ENCODE peak calls at places on chromosome 1, in five cellular contexts. One of them, this sample, is unnamed.

GRCh38 chr1:40985875-40986274 is 6.4 kb downstream of the CTPS1 start:
- DNase-seq in neural progenitor cell: no peak
- DNase-seq in dorsolateral prefrontal cortex: no peak
- DNase-seq in psoas muscle: no peak
- DNase-seq in fibroblast of pulmonary artery: no peak
- DNase-seq in this sample: no peak

GRCh38 chr1:90710579-90711536 is 6.2 kb downstream of the BARHL2 start:
- DNase-seq in neural progenitor cell: peak
- DNase-seq in dorsolateral prefrontal cortex: no peak
- DNase-seq in psoas muscle: no peak
- DNase-seq in fibroblast of pulmonary artery: no peak
- DNase-seq in this sample: no peak

GRCh38 chr1:15703562-15703961 is 19.4 kb downstream of the PLEKHM2 start:
- DNase-seq in neural progenitor cell: no peak
- DNase-seq in dorsolateral prefrontal cortex: peak
- DNase-seq in psoas muscle: peak
- DNase-seq in fibroblast of pulmonary artery: peak
- DNase-seq in this sample: peak

GRCh38 chr1:7220712-7221252 is 435.5 kb downstream of the CAMTA1 start:
- DNase-seq in neural progenitor cell: no peak
- DNase-seq in dorsolateral prefrontal cortex: no peak
- DNase-seq in psoas muscle: no peak
- DNase-seq in fibroblast of pulmonary artery: no peak
- DNase-seq in this sample: no peak

GRCh38 chr1:198373376-198373775 is 167.1 kb downstream of the ATP6V1G3 start:
- DNase-seq in neural progenitor cell: no peak
- DNase-seq in dorsolateral prefrontal cortex: no peak
- DNase-seq in psoas muscle: no peak
- DNase-seq in fibroblast of pulmonary artery: peak
- DNase-seq in this sample: peak

GRCh38 chr1:94729287-94729686 is 90.9 kb upstream of the SLC44A3 start:
- DNase-seq in neural progenitor cell: no peak
- DNase-seq in dorsolateral prefrontal cortex: no peak
- DNase-seq in psoas muscle: no peak
- DNase-seq in fibroblast of pulmonary artery: peak
- DNase-seq in this sample: peak

GRCh38 chr1:77399250-77400086 is 117.6 kb downstream of the AK5 start:
- DNase-seq in neural progenitor cell: peak
- DNase-seq in dorsolateral prefrontal cortex: peak
- DNase-seq in psoas muscle: no peak
- DNase-seq in fibroblast of pulmonary artery: peak
- DNase-seq in this sample: no peak

GRCh38 chr1:1669468-1670440 is 10.9 kb upstream of the CDK11B start:
- DNase-seq in neural progenitor cell: no peak
- DNase-seq in dorsolateral prefrontal cortex: no peak
- DNase-seq in psoas muscle: peak
- DNase-seq in fibroblast of pulmonary artery: no peak
- DNase-seq in this sample: no peak

GRCh38 chr1:118271883-118272282 is 86.9 kb upstream of the SPAG17 start:
- DNase-seq in neural progenitor cell: no peak
- DNase-seq in dorsolateral prefrontal cortex: no peak
- DNase-seq in psoas muscle: no peak
- DNase-seq in fibroblast of pulmonary artery: no peak
- DNase-seq in this sample: no peak

GRCh38 chr1:69263982-69264381 is 303.7 kb upstream of the LRRC7 start:
- DNase-seq in neural progenitor cell: no peak
- DNase-seq in dorsolateral prefrontal cortex: no peak
- DNase-seq in psoas muscle: no peak
- DNase-seq in fibroblast of pulmonary artery: peak
- DNase-seq in this sample: no peak

GRCh38 chr1:3030663-3031381 is 9.6 kb downstream of the ACTRT2 start:
- DNase-seq in neural progenitor cell: no peak
- DNase-seq in dorsolateral prefrontal cortex: peak
- DNase-seq in psoas muscle: peak
- DNase-seq in fibroblast of pulmonary artery: no peak
- DNase-seq in this sample: no peak

DNA sequence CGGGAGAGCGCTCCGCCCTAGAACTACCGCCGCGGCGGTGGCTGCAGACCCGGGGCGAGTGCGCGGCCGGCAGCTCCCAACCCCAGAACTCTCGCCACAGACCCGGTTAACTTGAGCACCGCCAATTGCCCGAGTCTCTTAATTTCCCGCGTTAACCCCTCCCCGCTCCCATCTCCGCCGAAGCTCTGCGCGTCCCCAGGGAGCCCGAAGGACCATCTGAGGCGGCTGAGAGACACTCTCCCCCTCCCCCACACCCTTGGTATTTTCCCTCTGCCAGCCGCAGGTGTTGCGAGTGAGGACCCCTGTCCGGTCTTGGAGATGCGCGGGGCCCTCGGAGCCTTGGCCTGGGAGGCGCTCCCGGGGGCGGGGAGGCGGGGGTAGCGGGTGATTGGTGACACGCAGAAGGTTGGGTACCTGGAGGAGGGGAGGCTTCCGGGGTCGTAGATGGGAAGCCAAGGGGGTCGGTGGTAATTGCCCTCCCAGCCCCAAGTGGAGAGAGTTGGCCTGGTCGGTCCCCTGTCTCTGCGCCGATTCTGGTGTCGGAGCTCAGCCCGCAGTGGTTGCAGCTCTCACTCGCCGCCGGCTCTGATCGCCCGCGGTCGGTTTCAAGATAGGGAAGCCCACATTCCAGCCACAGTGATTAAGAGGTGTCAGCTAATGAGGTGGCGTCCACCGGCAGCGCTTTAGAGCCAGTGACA is 858 bp upstream of the SUSD4 start:
- DNase-seq in neural progenitor cell: peak
- DNase-seq in dorsolateral prefrontal cortex: no peak
- DNase-seq in psoas muscle: no peak
- DNase-seq in fibroblast of pulmonary artery: no peak
- DNase-seq in this sample: no peak
- TF ChIP-seq CTCF in neural progenitor cell: no peak
- TF ChIP-seq CTCF in dorsolateral prefrontal cortex: no peak
- TF ChIP-seq CTCF in psoas muscle: no peak
- TF ChIP-seq CTCF in fibroblast of pulmonary artery: no peak
- TF ChIP-seq CTCF in this sample: no peak

GRCh38 chr1:203325418-203326091 is 20.2 kb downstream of the BTG2 start:
- DNase-seq in neural progenitor cell: peak
- DNase-seq in dorsolateral prefrontal cortex: peak
- DNase-seq in psoas muscle: peak
- DNase-seq in fibroblast of pulmonary artery: no peak
- DNase-seq in this sample: no peak
- H3K4me3 ChIP-seq in neural progenitor cell: peak
- H3K4me3 ChIP-seq in dorsolateral prefrontal cortex: no peak
- H3K4me3 ChIP-seq in psoas muscle: no peak
- H3K4me3 ChIP-seq in fibroblast of pulmonary artery: no peak
- H3K4me3 ChIP-seq in this sample: no peak

DNA sequence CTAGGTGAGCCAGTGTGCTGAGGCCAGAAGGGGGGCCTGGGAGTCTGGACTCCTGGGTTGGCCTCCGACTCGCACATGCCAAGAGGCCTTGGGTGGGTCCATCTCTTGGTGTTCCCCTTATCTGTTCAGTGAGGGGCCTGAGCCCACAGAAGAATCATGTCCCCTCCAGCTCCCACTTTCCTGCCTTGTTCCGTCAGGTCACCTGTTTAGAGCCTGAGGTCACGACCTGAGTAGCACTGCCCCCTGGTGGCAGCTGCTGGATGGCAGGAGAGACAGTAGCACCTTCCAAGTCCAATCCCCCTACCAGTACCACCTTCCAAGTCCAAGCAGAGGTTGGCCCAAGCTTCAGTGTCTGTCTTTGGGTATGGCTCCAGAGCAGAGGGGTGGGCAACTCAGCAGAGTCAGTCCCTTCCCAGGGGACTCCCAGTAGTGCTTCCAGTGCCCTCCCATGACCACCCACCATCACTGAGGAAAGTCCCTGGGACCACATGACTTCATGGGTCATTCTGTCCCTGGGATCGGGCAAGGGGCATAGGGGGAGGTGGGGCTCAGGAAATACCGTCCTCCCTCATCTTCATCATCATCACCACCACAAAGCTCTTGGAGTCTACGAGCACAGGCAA is 241.7 kb downstream of the TRABD2B start:
- DNase-seq in neural progenitor cell: peak
- DNase-seq in dorsolateral prefrontal cortex: no peak
- DNase-seq in psoas muscle: no peak
- DNase-seq in fibroblast of pulmonary artery: no peak
- DNase-seq in this sample: no peak
- TF ChIP-seq CTCF in neural progenitor cell: peak
- TF ChIP-seq CTCF in dorsolateral prefrontal cortex: peak
- TF ChIP-seq CTCF in psoas muscle: peak
- TF ChIP-seq CTCF in fibroblast of pulmonary artery: peak
- TF ChIP-seq CTCF in this sample: peak

GRCh38 chr1:201941420-201942128 is 4.8 kb downstream of the LMOD1 start:
- DNase-seq in neural progenitor cell: peak
- DNase-seq in dorsolateral prefrontal cortex: no peak
- DNase-seq in psoas muscle: peak
- DNase-seq in fibroblast of pulmonary artery: no peak
- DNase-seq in this sample: no peak
- H3K4me3 ChIP-seq in neural progenitor cell: peak
- H3K4me3 ChIP-seq in dorsolateral prefrontal cortex: no peak
- H3K4me3 ChIP-seq in psoas muscle: peak
- H3K4me3 ChIP-seq in fibroblast of pulmonary artery: no peak
- H3K4me3 ChIP-seq in this sample: no peak

GRCh38 chr1:12406218-12407021 is 176.6 kb downstream of the VPS13D start:
- DNase-seq in neural progenitor cell: peak
- DNase-seq in dorsolateral prefrontal cortex: no peak
- DNase-seq in psoas muscle: no peak
- DNase-seq in fibroblast of pulmonary artery: peak
- DNase-seq in this sample: peak

GRCh38 chr1:12407962-12408288 is 178.1 kb downstream of the VPS13D start:
- DNase-seq in neural progenitor cell: no peak
- DNase-seq in dorsolateral prefrontal cortex: no peak
- DNase-seq in psoas muscle: no peak
- DNase-seq in fibroblast of pulmonary artery: no peak
- DNase-seq in this sample: no peak

GRCh38 chr1:12405325-12406217 is 175.7 kb downstream of the VPS13D start:
- DNase-seq in neural progenitor cell: peak
- DNase-seq in dorsolateral prefrontal cortex: no peak
- DNase-seq in psoas muscle: no peak
- DNase-seq in fibroblast of pulmonary artery: peak
- DNase-seq in this sample: peak

GRCh38 chr1:12408662-12409061 is 178.8 kb downstream of the VPS13D start:
- DNase-seq in neural progenitor cell: no peak
- DNase-seq in dorsolateral prefrontal cortex: no peak
- DNase-seq in psoas muscle: no peak
- DNase-seq in fibroblast of pulmonary artery: no peak
- DNase-seq in this sample: no peak

GRCh38 chr1:12407050-12407961 is 177.5 kb downstream of the VPS13D start:
- DNase-seq in neural progenitor cell: no peak
- DNase-seq in dorsolateral prefrontal cortex: no peak
- DNase-seq in psoas muscle: no peak
- DNase-seq in fibroblast of pulmonary artery: peak
- DNase-seq in this sample: peak
- TF ChIP-seq CTCF in neural progenitor cell: peak
- TF ChIP-seq CTCF in dorsolateral prefrontal cortex: peak
- TF ChIP-seq CTCF in psoas muscle: peak
- TF ChIP-seq CTCF in fibroblast of pulmonary artery: peak
- TF ChIP-seq CTCF in this sample: peak